ENCODE peak calls at places on chromosomes 5 and 9, in six cellular contexts. R is upper lobe of right lung, A is T-cell, D is Right ventricle myocardium inferior, B is Panc1, T is lower lobe of right lung. H is an unnamed sample.

GRCh38 chr9:1051286-1052118 is 1.3 kb downstream of the DMRT2 start:
- ATAC-seq in R (peak), A (peak), D (peak), B (no peak), T (peak), H (no peak)

GRCh38 chr5:146944764-146945710 is 66.5 kb upstream of the PPP2R2B start:
- ATAC-seq in R (no peak), A (no peak), D (no peak), B (no peak), T (no peak), H (no peak)

GRCh38 chr5:137575847-137576246 is 76.7 kb upstream of the SPOCK1 start:
- ATAC-seq in R (no peak), A (no peak), D (no peak), B (no peak), T (no peak), H (no peak)

GRCh38 chr5:153360860-153361259 is 129.6 kb upstream of the GRIA1 start:
- ATAC-seq in R (no peak), A (no peak), D (no peak), B (no peak), T (no peak), H (no peak)

GRCh38 chr9:21567926-21568325 is 85.8 kb upstream of the IFNE start:
- ATAC-seq in R (no peak), A (no peak), D (no peak), B (no peak), T (no peak), H (no peak)

GRCh38 chr5:113102121-113102531 is 125.5 kb downstream of the DCP2 start:
- ATAC-seq in R (no peak), A (no peak), D (peak), B (no peak), T (no peak), H (no peak)

GRCh38 chr9:5671711-5672353 is 42.9 kb downstream of the RIC1 start:
- ATAC-seq in R (no peak), A (peak), D (no peak), B (no peak), T (no peak), H (no peak)

GRCh38 chr5:139611703-139612584 is 36.2 kb upstream of the CXXC5 start:
- ATAC-seq in R (no peak), A (no peak), D (no peak), B (no peak), T (no peak), H (peak)

GRCh38 chr9:124060844-124061605 is 49.5 kb downstream of the LHX2 start:
- ATAC-seq in R (no peak), A (no peak), D (no peak), B (no peak), T (no peak), H (no peak)

GRCh38 chr9:85115473-85115872 is 445.9 kb downstream of the NTRK2 start:
- ATAC-seq in R (no peak), A (no peak), D (no peak), B (no peak), T (no peak), H (no peak)

GRCh38 chr9:14747116-14747515 is 24.6 kb upstream of the CER1 start:
- ATAC-seq in R (no peak), A (no peak), D (no peak), B (no peak), T (no peak), H (no peak)

GRCh38 chr9:78860806-78861475 is 564.0 kb downstream of the PSAT1 start:
- ATAC-seq in R (no peak), A (no peak), D (no peak), B (no peak), T (no peak), H (no peak)

GRCh38 chr9:93468763-93469456 is 15.5 kb upstream of the FAM120AOS start:
- ATAC-seq in R (peak), A (no peak), D (peak), B (no peak), T (peak), H (no peak)

GRCh38 chr5:179251276-179251969 is 93.8 kb downstream of the ADAMTS2 start:
- ATAC-seq in R (no peak), A (no peak), D (no peak), B (no peak), T (no peak), H (no peak)

GRCh38 chr9:89461302-89461701 is 36.6 kb downstream of the SEMA4D start:
- ATAC-seq in R (no peak), A (no peak), D (no peak), B (no peak), T (no peak), H (no peak)

GRCh38 chr9:112049834-112050516 is 125.1 kb downstream of the SUSD1 start:
- ATAC-seq in R (no peak), A (no peak), D (peak), B (no peak), T (no peak), H (no peak)

GRCh38 chr9:93945400-93946337 is 9.5 kb downstream of the BARX1 start:
- ATAC-seq in R (peak), A (no peak), D (peak), B (peak), T (peak), H (no peak)

GRCh38 chr5:59673438-59674058 is 220.0 kb downstream of the PDE4D start:
- ATAC-seq in R (peak), A (no peak), D (no peak), B (no peak), T (peak), H (no peak)

GRCh38 chr5:25955337-25955736 is 1083.0 kb downstream of the CDH9 start:
- ATAC-seq in R (no peak), A (no peak), D (no peak), B (no peak), T (no peak), H (peak)

GRCh38 chr5:59660737-59661136 is 232.8 kb downstream of the PDE4D start:
- ATAC-seq in R (peak), A (no peak), D (no peak), B (no peak), T (no peak), H (no peak)

GRCh38 chr9:6215562-6215961 is at the start of gene IL33:
- ATAC-seq in R (no peak), A (no peak), D (peak), B (no peak), T (no peak), H (no peak)

GRCh38 chr9:124399323-124399962 is 15.8 kb downstream of the PSMB7 start:
- ATAC-seq in R (peak), A (no peak), D (peak), B (peak), T (peak), H (no peak)

GRCh38 chr9:96556701-96557461 is 62.8 kb downstream of the CDC14B start:
- ATAC-seq in R (peak), A (no peak), D (peak), B (peak), T (peak), H (no peak)

GRCh38 chr9:18353473-18353872 is 120.5 kb upstream of the ADAMTSL1 start:
- ATAC-seq in R (no peak), A (no peak), D (no peak), B (no peak), T (no peak), H (no peak)

GRCh38 chr9:137778914-137779313 is 98.7 kb upstream of the CACNA1B start:
- ATAC-seq in R (peak), A (no peak), D (no peak), B (no peak), T (no peak), H (no peak)

GRCh38 chr5:176167800-176168199 is 70.4 kb upstream of the SIMC1 start:
- ATAC-seq in R (no peak), A (no peak), D (no peak), B (no peak), T (no peak), H (no peak)

H was measured in stimulated activated memory B cell treated with anti-CD40 and anti-IgM and Interleukin-4, amounts not matched to agents 10 μg/mL and 1 μg/mL and 100 μg/mL, for 72 hours.